ENCODE peak calls at places on chromosomes 2 and 18, in six cellular contexts. V is colonic mucosa; Q is transverse colon; S is CD8-positive, alpha-beta memory T cell; Z is thoracic aorta; J is left lung. A is an unnamed sample.

GRCh38 chr2:141968377-141968920 is 162.4 kb downstream of the LRP1B start:
- DNase-seq in V (no peak), Q (no peak), S (no peak), Z (no peak), J (no peak), A (no peak)

GRCh38 chr18:3481696-3482210 is 31.8 kb downstream of the TGIF1 start:
- DNase-seq in V (peak; percentile 44), Q (peak; percentile 35), S (no peak), Z (no peak), J (no peak), A (no peak)

GRCh38 chr2:40101076-40101688 is 322.1 kb upstream of the THUMPD2 start:
- DNase-seq in V (no peak), Q (no peak), S (no peak), Z (no peak), J (no peak), A (no peak)

GRCh38 chr2:42195559-42195958 is 26.4 kb downstream of the EML4 start:
- DNase-seq in V (no peak), Q (no peak), S (no peak), Z (no peak), J (no peak), A (no peak)

GRCh38 chr2:191321861-191322662 is 76.9 kb downstream of the MYO1B start:
- DNase-seq in V (no peak), Q (no peak), S (peak; percentile 27), Z (no peak), J (no peak), A (no peak)

GRCh38 chr2:233556756-233557736 is 9.5 kb downstream of the USP40 start:
- DNase-seq in V (no peak), Q (no peak), S (no peak), Z (no peak), J (no peak), A (no peak)

GRCh38 chr2:23475036-23475435 is 90.1 kb downstream of the KLHL29 start:
- DNase-seq in V (no peak), Q (no peak), S (no peak), Z (no peak), J (peak; percentile 9), A (no peak)

GRCh38 chr2:105038383-105039061 is 653 bp downstream of the MRPS9 start:
- DNase-seq in V (peak; percentile 39), Q (no peak), S (no peak), Z (no peak), J (no peak), A (no peak)

GRCh38 chr18:28041366-28041765 is 135.6 kb downstream of the CDH2 start:
- DNase-seq in V (no peak), Q (no peak), S (no peak), Z (no peak), J (no peak), A (no peak)

GRCh38 chr2:149773006-149773405 is 185.4 kb upstream of the MMADHC start:
- DNase-seq in V (no peak), Q (no peak), S (no peak), Z (no peak), J (no peak), A (no peak)

GRCh38 chr2:135607561-135607960 is 76.3 kb downstream of the R3HDM1 start:
- DNase-seq in V (no peak), Q (no peak), S (no peak), Z (no peak), J (no peak), A (no peak)

GRCh38 chr18:9296233-9297006 is 38.2 kb upstream of the TWSG1 start:
- DNase-seq in V (no peak), Q (no peak), S (no peak), Z (no peak), J (no peak), A (no peak)

GRCh38 chr2:28231110-28231621 is 161.5 kb upstream of the FOSL2 start:
- DNase-seq in V (no peak), Q (no peak), S (no peak), Z (no peak), J (no peak), A (no peak)

GRCh38 chr18:25420091-25420490 is 68.1 kb upstream of the ZNF521 start:
- DNase-seq in V (no peak), Q (no peak), S (no peak), Z (no peak), J (no peak), A (no peak)

GRCh38 chr2:163970058-163970806 is 234.4 kb upstream of the FIGN start:
- DNase-seq in V (no peak), Q (no peak), S (no peak), Z (no peak), J (no peak), A (no peak)

GRCh38 chr2:226649871-226650660 is 149.6 kb downstream of the IRS1 start:
- DNase-seq in V (peak; percentile 86), Q (peak; percentile 82), S (peak; percentile 2), Z (peak; percentile 68), J (peak; percentile 78), A (peak; percentile 6)

GRCh38 chr18:3177902-3178687 is 41.7 kb downstream of the MYOM1 start:
- DNase-seq in V (peak; percentile 48), Q (peak; percentile 63), S (no peak), Z (peak; percentile 28), J (peak; percentile 84), A (peak; percentile 41)

GRCh38 chr2:54839526-54840255 is 116.2 kb downstream of the EML6 start:
- DNase-seq in V (no peak), Q (no peak), S (no peak), Z (no peak), J (no peak), A (no peak)

GRCh38 chr2:239685556-239685955 is 284.7 kb upstream of the HDAC4 start:
- DNase-seq in V (peak; percentile 11), Q (no peak), S (no peak), Z (no peak), J (no peak), A (no peak)

GRCh38 chr18:9876867-9877654 is 8.7 kb upstream of the TXNDC2 start:
- DNase-seq in V (no peak), Q (no peak), S (no peak), Z (no peak), J (no peak), A (no peak)

GRCh38 chr2:28150994-28151393 is 241.7 kb upstream of the FOSL2 start:
- DNase-seq in V (no peak), Q (no peak), S (no peak), Z (no peak), J (no peak), A (no peak)

GRCh38 chr2:170814551-170815245 is 2.0 kb upstream of the GAD1 start:
- DNase-seq in V (no peak), Q (no peak), S (no peak), Z (no peak), J (no peak), A (no peak)

DNA sequence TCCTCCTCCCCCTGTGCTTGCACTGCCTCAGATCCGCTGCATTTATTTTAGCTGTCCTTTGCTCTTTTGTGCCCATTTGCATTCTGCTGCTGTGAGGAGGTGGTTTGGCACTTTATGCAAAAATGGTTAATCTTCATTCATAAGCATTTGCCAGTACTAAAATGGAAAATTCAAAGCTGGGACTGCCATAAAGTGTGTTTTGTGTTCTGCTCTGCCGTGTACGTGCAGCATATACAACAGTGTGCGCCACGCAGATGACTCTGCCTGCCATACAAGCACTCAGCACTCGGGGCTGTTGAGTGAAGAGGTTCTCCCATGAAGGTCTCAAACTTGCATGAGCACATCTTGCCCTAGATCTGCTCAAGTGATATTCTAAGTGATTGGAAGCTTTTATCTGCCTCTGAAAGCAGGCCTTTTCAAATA is 73.7 kb downstream of the SPATS2L start:
- DNase-seq in V (no peak), Q (no peak), S (no peak), Z (no peak), J (peak; percentile 52), A (no peak)
- H3K4me1 ChIP-seq in V (peaks cover 9% of the 10 kb centered on the region), Q (peaks cover 51% of the 10 kb centered on the region), S (peaks cover 33% of the 10 kb centered on the region), Z (peaks cover 29% of the 10 kb centered on the region), J (peaks cover 55% of the 10 kb centered on the region), A (peaks cover 86% of the 10 kb centered on the region)

GRCh38 chr18:36297419-36298112 is at the start of gene FHOD3:
- DNase-seq in V (peak; percentile 46), Q (peak; percentile 48), S (no peak), Z (no peak), J (peak; percentile 63), A (no peak)
- H3K27ac ChIP-seq in V (no peak within 1 kb of the TSS), Q (peak within 1 kb of the TSS; percentile 56), S (no peak within 1 kb of the TSS), Z (peak within 1 kb of the TSS; percentile 85), J (no peak within 1 kb of the TSS), A (peak within 1 kb of the TSS; percentile 70)

DNA sequence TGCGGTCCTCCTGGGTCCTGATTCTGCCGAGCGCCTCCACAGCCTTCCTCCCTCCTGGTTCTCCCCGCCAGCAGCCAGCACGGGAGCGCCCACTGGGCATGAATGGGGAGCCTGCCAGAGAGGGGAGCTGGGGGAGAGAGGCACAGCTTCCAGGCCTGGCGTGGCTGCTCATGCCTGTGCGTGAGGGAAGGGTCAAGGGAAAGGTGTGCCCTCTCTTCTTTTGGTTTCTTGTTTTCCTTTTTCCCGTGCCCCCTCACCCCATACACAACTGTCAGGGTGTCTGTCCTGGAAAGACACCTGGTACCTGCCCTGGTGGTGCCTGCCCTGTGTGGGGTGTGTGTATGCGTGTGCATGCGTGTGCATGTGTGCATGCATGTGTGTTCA is 4.7 kb upstream of the NEURL3 start:
- DNase-seq in V (no peak), Q (no peak), S (no peak), Z (no peak), J (no peak), A (no peak)
- H3K4me3 ChIP-seq in V (no peak overlapping the region), Q (no peak overlapping the region), S (no peak overlapping the region), Z (no peak overlapping the region), J (no peak overlapping the region), A (no peak overlapping the region)

GRCh38 chr2:134141598-134142340 is 112.1 kb upstream of the MGAT5 start:
- DNase-seq in V (peak; percentile 30), Q (no peak), S (no peak), Z (no peak), J (no peak), A (no peak)

GRCh38 chr2:134142341-134142738 is 111.5 kb upstream of the MGAT5 start:
- DNase-seq in V (no peak), Q (no peak), S (no peak), Z (no peak), J (no peak), A (no peak)

GRCh38 chr2:134144081-134144596 is 109.7 kb upstream of the MGAT5 start:
- DNase-seq in V (no peak), Q (no peak), S (no peak), Z (no peak), J (no peak), A (no peak)

GRCh38 chr2:134143568-134143967 is 110.3 kb upstream of the MGAT5 start:
- DNase-seq in V (no peak), Q (no peak), S (no peak), Z (no peak), J (no peak), A (no peak)

DNA sequence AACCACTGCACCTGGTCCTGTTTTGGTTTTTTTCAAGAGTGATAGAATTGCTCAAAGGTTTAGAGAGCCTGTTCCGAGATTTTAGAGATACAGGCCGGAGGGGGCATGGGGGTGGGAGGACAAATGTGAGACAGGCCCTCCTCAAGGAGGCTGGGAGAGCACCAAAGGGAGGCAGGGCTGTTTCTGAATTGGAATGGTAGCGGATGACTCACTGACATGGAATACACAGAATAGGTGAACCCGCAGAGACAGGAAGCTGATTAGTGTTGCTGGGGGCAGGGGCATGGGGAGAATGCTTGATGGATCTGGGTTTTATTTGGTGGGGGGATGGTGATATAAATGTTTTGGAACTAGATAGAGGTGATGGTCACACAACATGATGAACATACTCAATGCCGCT is 111.0 kb upstream of the MGAT5 start:
- DNase-seq in V (no peak), Q (no peak), S (no peak), Z (no peak), J (no peak), A (no peak)
- H3K4me1 ChIP-seq in V (peaks cover 15% of the 10 kb centered on the region), Q (peaks cover 49% of the 10 kb centered on the region), S (peaks cover 45% of the 10 kb centered on the region), Z (peaks cover 18% of the 10 kb centered on the region), J (peaks cover 14% of the 10 kb centered on the region), A (peaks cover 19% of the 10 kb centered on the region)